ENCODE peak calls at places on chromosomes 5 and 9, in seven cellular contexts. S is GM20000; L is T-helper 1 cell; J is naive thymus-derived CD4-positive, alpha-beta T cell; F is Right ventricle myocardium superior; D is WERI-Rb-1; N is NCI-H510A treated with DMSO at 0.1 percent for 48 hours. A is an unnamed sample.

GRCh38 chr5:141560141-141560540 is 58.7 kb downstream of the DIAPH1 start:
- DNase-seq in F (no peak), N (no peak), S (no peak), L (no peak), D (no peak), J (no peak), A (no peak)

GRCh38 chr9:4038182-4038723 is 261.6 kb downstream of the GLIS3 start:
- DNase-seq in N (no peak), J (no peak), F (no peak), L (no peak), S (no peak), D (no peak), A (no peak)

GRCh38 chr5:35404701-35405100 is 174.4 kb upstream of the PRLR start:
- DNase-seq in S (no peak), L (no peak), D (no peak), F (no peak), N (no peak), J (no peak), A (no peak)

GRCh38 chr9:134410078-134410834 is 84.0 kb downstream of the RXRA start:
- DNase-seq in F (no peak), D (no peak), S (no peak), N (no peak), L (no peak), J (no peak), A (no peak)

GRCh38 chr9:134648701-134649525 is 7.3 kb downstream of the COL5A1 start:
- DNase-seq in D (no peak), F (no peak), L (no peak), J (no peak), N (no peak), S (no peak), A (no peak)

GRCh38 chr9:110971234-110971633 is 67.0 kb downstream of the LPAR1 start:
- DNase-seq in L (no peak), J (no peak), N (no peak), F (no peak), S (no peak), D (no peak), A (no peak)

GRCh38 chr9:94867281-94867841 is 140.9 kb downstream of the AOPEP start:
- DNase-seq in J (no peak), S (no peak), L (no peak), D (no peak), N (peak; percentile 53), F (peak; percentile 78), A (no peak)

GRCh38 chr9:133844876-133845658 is 106.9 kb upstream of the SARDH start:
- DNase-seq in J (no peak), L (no peak), F (peak; percentile 85), S (peak; percentile 68), N (no peak), D (no peak), A (no peak)

GRCh38 chr9:97510797-97511761 is 9.6 kb downstream of the TMOD1 start:
- DNase-seq in L (no peak), N (no peak), S (peak; percentile 69), J (no peak), D (no peak), F (no peak), A (no peak)

GRCh38 chr5:168472329-168472728 is 13.9 kb upstream of the RARS1 start:
- DNase-seq in F (no peak), L (no peak), S (no peak), D (no peak), J (no peak), N (no peak), A (no peak)

GRCh38 chr5:34656001-34656699 is at the start of gene RAI14:
- DNase-seq in D (peak; percentile 76), S (peak; percentile 45), N (peak; percentile 68), L (no peak), F (peak; percentile 84), J (no peak), A (no peak)

GRCh38 chr9:138083873-138084272 is 206.3 kb downstream of the CACNA1B start:
- DNase-seq in F (no peak), J (no peak), S (no peak), N (no peak), D (no peak), L (no peak), A (no peak)

GRCh38 chr9:114869845-114870244 is 60.5 kb downstream of the TNFSF8 start:
- DNase-seq in N (peak; percentile 37), J (peak; percentile 28), F (no peak), L (no peak), S (no peak), D (peak; percentile 35), A (peak; percentile 51)

GRCh38 chr9:77304543-77304942 is 127.2 kb downstream of the VPS13A start:
- DNase-seq in N (no peak), J (no peak), S (no peak), F (no peak), D (no peak), L (no peak), A (no peak)

GRCh38 chr9:35574578-35575104 is 30.4 kb upstream of the TESK1 start:
- DNase-seq in N (no peak), D (no peak), S (no peak), F (no peak), L (no peak), J (no peak), A (no peak)

GRCh38 chr5:77971965-77972544 is 195.9 kb upstream of the TBCA start:
- DNase-seq in F (no peak), S (no peak), D (no peak), N (no peak), J (no peak), L (no peak), A (no peak)

GRCh38 chr5:1016036-1016435 is 7.4 kb downstream of the NKD2 start:
- DNase-seq in F (peak; percentile 43), N (no peak), D (no peak), L (no peak), S (no peak), J (no peak), A (no peak)

GRCh38 chr5:128007939-128008338 is 75.6 kb upstream of the SLC12A2 start:
- DNase-seq in D (no peak), N (no peak), L (no peak), S (no peak), F (no peak), J (no peak), A (no peak)

GRCh38 chr5:59184769-59185168 is 601.9 kb downstream of the RAB3C start:
- DNase-seq in N (no peak), F (no peak), J (no peak), D (no peak), S (no peak), L (no peak), A (no peak)

GRCh38 chr9:37931586-37931985 is 27.7 kb upstream of the SLC25A51 start:
- DNase-seq in J (no peak), N (no peak), S (no peak), F (no peak), L (no peak), D (no peak), A (no peak)

GRCh38 chr9:114906922-114907571 is 23.3 kb downstream of the TNFSF8 start:
- DNase-seq in F (no peak), S (peak; percentile 27), J (peak; percentile 41), D (peak; percentile 74), L (no peak), N (peak; percentile 86), A (no peak)

GRCh38 chr9:121399883-121400607 is 30.0 kb upstream of the STOM start:
- DNase-seq in D (no peak), S (peak; percentile 44), J (peak; percentile 52), N (peak; percentile 70), L (no peak), F (no peak), A (peak; percentile 70)

GRCh38 chr9:28249424-28249823 is 676.1 kb upstream of the C9orf72 start:
- DNase-seq in J (no peak), F (no peak), D (no peak), S (no peak), L (no peak), N (no peak), A (no peak)

GRCh38 chr5:101346906-101347305 is 443.8 kb upstream of the ST8SIA4 start:
- DNase-seq in N (no peak), S (no peak), F (no peak), L (no peak), D (no peak), J (no peak), A (no peak)